ENCODE peak calls at places on chromosomes 1 and 21, in four cellular contexts. W is MM.1S, K is hepatocyte, I is GM23338. V is an unnamed sample.
A peak's percentile ranks its signal among the peaks of the same experiment; 100 is the strongest.

GRCh38 chr1:168507271-168507670 is 36.5 kb downstream of the XCL2 start:
- DNase-seq in W (no peak), K (no peak), I (no peak), V (no peak)

GRCh38 chr1:203479646-203480045 is 4.0 kb downstream of the PRELP start:
- DNase-seq in W (no peak), K (no peak), I (no peak), V (no peak)

GRCh38 chr1:58781541-58782307 is 2.1 kb downstream of the JUN start:
- DNase-seq in W (peak; percentile 22), K (peak; percentile 80), I (peak; percentile 68), V (peak; percentile 60)

GRCh38 chr1:111822138-111822537 is 66.4 kb downstream of the DDX20 start:
- DNase-seq in W (no peak), K (no peak), I (no peak), V (no peak)

GRCh38 chr1:83967336-83967735 is 31.6 kb downstream of the TTLL7 start:
- DNase-seq in W (no peak), K (no peak), I (no peak), V (no peak)

GRCh38 chr1:156627313-156627880 is 8.2 kb downstream of the HAPLN2 start:
- DNase-seq in W (peak; percentile 78), K (peak; percentile 59), I (peak; percentile 75), V (peak; percentile 64)

GRCh38 chr1:70311369-70311768 is 43.2 kb downstream of the ANKRD13C start:
- DNase-seq in W (no peak), K (no peak), I (no peak), V (no peak)

GRCh38 chr1:3504151-3504822 is 49.8 kb downstream of the ARHGEF16 start:
- DNase-seq in W (no peak), K (no peak), I (no peak), V (no peak)

GRCh38 chr1:48547521-48547920 is 75.5 kb upstream of the SPATA6 start:
- DNase-seq in W (no peak), K (no peak), I (no peak), V (no peak)

GRCh38 chr1:116278541-116278866 is 94.5 kb upstream of the ATP1A1 start:
- DNase-seq in W (no peak), K (no peak), I (no peak), V (no peak)

GRCh38 chr1:7422081-7422480 is 349.0 kb upstream of the VAMP3 start:
- DNase-seq in W (no peak), K (no peak), I (no peak), V (no peak)

GRCh38 chr1:29698033-29698432 is 461.7 kb downstream of the PTPRU start:
- DNase-seq in W (no peak), K (peak; percentile 64), I (peak; percentile 83), V (peak; percentile 82)

GRCh38 chr21:41630917-41631316 is 123.0 kb upstream of the TMPRSS2 start:
- DNase-seq in W (no peak), K (no peak), I (no peak), V (no peak)
- TF ChIP-seq EZH2phosphoT487 in W (no peak), K (no peak), I (no peak), V (no peak)

DNA sequence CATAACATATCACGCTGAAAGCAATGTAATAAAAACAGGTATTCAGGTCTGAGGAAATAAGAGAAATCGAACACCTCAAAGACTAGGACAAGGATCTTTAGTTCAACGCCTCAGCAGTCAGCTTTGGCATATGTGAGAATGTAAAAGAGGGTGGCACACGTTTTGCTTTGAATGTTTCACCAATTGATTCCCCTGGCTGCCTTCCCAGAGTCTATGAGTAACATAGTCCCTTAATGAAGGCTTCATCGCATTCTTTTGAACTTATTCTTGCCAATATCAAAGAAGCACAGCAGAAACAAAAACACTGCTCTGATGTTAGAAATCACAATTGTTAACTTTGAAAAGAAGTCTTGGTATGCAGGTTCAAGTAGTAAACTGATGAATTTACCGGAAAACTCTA is 764.8 kb downstream of the ADGRL2 start:
- DNase-seq in W (no peak), K (no peak), I (no peak), V (no peak)
- H2AFZ ChIP-seq in W (no peak overlapping the region), K (no peak overlapping the region), I (peak overlapping the region; percentile 0), V (no peak overlapping the region)

GRCh38 chr1:234542211-234542850 is 63.4 kb upstream of the TARBP1 start:
- DNase-seq in W (no peak), K (no peak), I (no peak), V (no peak)
- TF ChIP-seq EZH2phosphoT487 in W (no peak), K (no peak), I (no peak), V (no peak)

GRCh38 chr1:9317591-9318331 is 25.1 kb downstream of the SPSB1 start:
- DNase-seq in W (no peak), K (peak; percentile 37), I (no peak), V (no peak)
- H2AFZ ChIP-seq in W (no peak overlapping the region), K (no peak overlapping the region), I (no peak overlapping the region), V (no peak overlapping the region)

DNA sequence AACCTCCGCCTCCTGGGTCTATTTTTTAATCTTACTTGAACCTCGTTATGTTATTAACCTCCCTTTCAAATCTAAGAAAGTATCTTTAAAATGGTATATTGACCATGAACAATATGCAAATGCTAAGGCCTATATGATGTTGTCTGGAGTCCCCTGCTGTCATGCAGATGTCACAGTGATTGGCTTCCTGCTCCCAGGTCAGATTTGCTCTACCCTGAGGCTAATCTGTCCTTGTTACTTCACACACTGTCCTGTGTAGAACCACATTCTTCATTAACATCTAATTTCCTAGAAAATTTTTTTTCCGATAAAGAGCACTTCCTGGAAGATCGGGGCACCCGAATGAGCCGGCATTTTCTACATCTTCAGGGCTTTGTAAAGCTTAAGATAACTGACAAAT is 306.6 kb downstream of the MRPL39 start:
- DNase-seq in W (no peak), K (no peak), I (peak; percentile 6), V (no peak)
- TF ChIP-seq EZH2phosphoT487 in W (no peak), K (no peak), I (no peak), V (no peak)

GRCh38 chr1:54274448-54274847 is 74.5 kb downstream of the MRPL37 start:
- DNase-seq in W (no peak), K (no peak), I (no peak), V (peak; percentile 31)

GRCh38 chr1:54274881-54275280 is 74.9 kb downstream of the MRPL37 start:
- DNase-seq in W (no peak), K (no peak), I (no peak), V (no peak)

GRCh38 chr1:54276617-54277450 is 76.9 kb downstream of the MRPL37 start:
- DNase-seq in W (no peak), K (peak; percentile 63), I (no peak), V (no peak)

GRCh38 chr1:54273837-54274192 is 73.8 kb downstream of the MRPL37 start:
- DNase-seq in W (no peak), K (peak; percentile 38), I (peak; percentile 50), V (peak; percentile 75)

DNA sequence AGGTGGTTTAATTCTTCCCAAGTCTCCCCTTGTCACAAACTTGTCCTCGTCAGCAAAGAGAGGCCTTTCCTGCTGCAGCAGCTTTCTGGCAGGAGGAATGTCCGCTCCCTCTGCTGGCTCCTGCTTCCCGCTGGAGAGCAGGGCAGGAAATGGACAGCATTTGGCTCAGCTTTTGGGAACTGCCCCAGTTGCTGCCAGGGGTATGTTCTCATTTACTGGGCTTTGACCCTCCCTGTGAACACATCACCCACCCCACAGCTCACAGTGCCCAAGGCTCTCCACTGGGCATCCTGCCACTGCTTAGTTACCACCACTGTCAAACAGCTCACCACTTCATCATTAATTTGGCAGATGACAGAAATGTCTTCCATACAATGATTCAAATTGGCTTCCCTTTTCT is 75.4 kb downstream of the MRPL37 start:
- DNase-seq in W (no peak), K (no peak), I (no peak), V (no peak)
- H2AFZ ChIP-seq in W (no peak overlapping the region), K (no peak overlapping the region), I (no peak overlapping the region), V (no peak overlapping the region)

GRCh38 chr1:185823471-185823870 is 89.3 kb downstream of the HMCN1 start:
- DNase-seq in W (no peak), K (no peak), I (no peak), V (no peak)
- TF ChIP-seq EZH2phosphoT487 in W (no peak), K (no peak), I (no peak), V (no peak)

DNA sequence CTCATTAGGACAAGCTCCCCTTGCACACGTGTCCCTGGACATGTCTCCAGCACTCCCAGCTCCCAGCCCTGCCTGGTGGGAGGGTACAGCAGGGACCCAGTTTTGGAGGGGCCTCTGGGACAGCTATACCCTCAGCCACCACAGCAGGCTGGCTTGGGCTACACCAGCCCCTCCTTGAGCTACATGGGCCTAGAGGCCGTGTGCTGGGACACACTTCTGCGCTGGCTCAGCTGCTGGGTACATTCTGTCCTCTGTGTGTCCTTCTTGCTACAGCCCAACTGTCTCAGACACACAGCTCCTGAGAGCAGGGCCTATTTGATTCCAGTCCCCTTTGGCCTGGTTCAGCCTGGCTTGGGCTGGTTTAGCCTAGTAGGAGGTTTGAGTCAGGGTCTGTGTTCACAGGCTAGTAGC is 26.7 kb downstream of the DMAP1 start:
- DNase-seq in W (no peak), K (peak; percentile 43), I (no peak), V (no peak)
- H2AFZ ChIP-seq in W (no peak overlapping the region), K (no peak overlapping the region), I (no peak overlapping the region), V (no peak overlapping the region)

DNA sequence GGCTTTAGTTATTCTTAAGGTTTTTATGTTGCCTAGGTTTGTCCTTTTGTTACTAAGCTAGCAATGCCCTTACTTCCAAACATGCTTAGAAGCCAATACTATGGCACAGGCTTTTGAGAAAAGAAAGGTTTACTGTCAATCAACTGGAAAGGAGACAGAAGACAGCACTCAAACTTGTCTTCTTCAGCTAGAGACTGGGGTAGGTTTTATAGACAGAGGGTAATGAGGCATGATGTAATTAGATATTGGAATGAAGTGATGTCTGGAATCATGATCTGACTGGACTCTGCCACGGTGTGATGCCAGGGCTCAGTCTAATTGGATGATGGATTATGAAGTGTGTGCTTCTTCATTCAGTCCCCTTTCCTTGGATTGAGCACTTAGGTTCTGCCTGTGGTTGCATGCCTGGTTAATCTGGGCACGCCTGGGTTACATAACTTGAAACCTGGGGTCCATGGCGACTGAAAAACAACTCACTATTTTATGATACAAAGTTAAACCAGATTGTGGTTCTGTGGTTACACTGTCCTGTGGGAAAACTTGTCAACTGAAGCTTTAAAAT is 625.8 kb downstream of the BRINP3 start:
- DNase-seq in W (no peak), K (no peak), I (no peak), V (no peak)
- TF ChIP-seq EZH2phosphoT487 in W (no peak), K (no peak), I (no peak), V (no peak)

DNA sequence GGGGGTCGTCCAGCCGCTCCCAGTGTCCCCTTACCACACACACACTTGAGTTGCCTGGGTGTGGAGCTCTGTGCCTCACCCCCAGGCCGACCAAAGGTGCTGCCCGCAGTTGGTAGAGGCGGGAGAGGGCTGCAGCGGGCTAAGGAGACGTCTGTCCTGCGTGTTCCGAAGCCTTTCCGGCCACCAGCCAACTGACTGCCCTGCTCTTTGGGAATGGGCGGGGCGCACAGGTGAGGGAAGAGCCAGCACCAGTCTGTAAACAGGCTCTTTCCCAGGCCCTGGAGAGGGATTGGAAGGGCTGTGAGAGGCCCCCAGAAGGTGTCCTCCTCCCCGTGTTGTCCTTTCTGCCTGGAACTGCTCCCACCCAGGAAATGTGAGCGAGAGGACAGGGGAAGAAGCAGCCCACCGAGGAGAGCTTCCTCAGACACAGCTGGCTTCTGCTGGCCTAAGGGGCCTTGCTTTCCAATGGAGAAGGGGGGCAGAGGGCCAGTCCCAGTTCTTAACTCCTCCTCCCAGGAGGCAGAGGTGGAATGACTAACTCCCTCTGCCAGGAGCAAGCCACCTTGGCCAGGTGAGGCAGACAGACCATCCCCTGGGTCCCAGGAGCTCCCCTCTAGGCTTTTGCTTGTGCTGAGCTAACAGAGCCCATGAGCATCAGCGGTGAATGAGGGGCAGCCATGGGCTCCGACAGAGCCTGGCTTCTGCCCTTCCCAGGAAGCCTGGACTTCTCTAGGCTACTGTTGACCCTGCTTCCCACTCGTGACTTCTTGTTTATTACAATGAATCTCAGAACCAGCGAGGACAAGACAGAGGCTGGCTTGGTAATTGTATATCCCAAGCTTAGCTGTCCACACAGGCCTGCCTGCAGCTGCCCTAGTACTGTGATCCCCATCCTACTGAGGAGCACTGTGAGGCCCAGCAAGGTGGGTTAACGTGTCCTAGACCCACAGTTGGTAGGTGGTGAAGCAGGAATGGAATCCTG is 158.1 kb upstream of the COA6 start:
- DNase-seq in W (no peak), K (peak; percentile 44), I (peak; percentile 76), V (peak; percentile 36)
- H2AFZ ChIP-seq in W (no peak overlapping the region), K (peak overlapping the region; percentile 84), I (peak overlapping the region; percentile 98), V (peak overlapping the region; percentile 91)

V was measured in neural progenitor cell.